ENCODE peak calls at places on chromosomes 11 and 22, in nine cellular contexts. S is sigmoid colon, I is tibial nerve, Y is A549, O is stomach, W is esophagus muscularis mucosa, Z is SK-N-SH, N is H1, B is transverse colon. T is an unnamed sample.

GRCh38 chr11:61065955-61066638 is 36.2 kb upstream of the CD5 start:
- DNase-seq in B (no peak), I (no peak), Y (no peak), N (no peak), O (no peak), S (peak; percentile 48), W (no peak), Z (no peak), T (no peak)

GRCh38 chr22:19430890-19431541 is 517 bp downstream of the HIRA start:
- DNase-seq in I (no peak), O (peak; percentile 65), W (no peak), S (no peak), Z (peak; percentile 62), N (peak; percentile 67), B (peak; percentile 79), Y (peak; percentile 11), T (peak; percentile 56)

GRCh38 chr11:32479291-32479690 is 44.0 kb upstream of the WT1 start:
- DNase-seq in I (no peak), S (no peak), Z (no peak), O (no peak), Y (no peak), N (no peak), W (no peak), B (no peak), T (no peak)

GRCh38 chr22:36731916-36732315 is 28.4 kb upstream of the CACNG2 start:
- DNase-seq in B (no peak), Z (no peak), I (no peak), S (peak; percentile 40), N (no peak), Y (no peak), O (no peak), W (no peak), T (no peak)

GRCh38 chr11:23205156-23205871 is 345.0 kb upstream of the CCDC179 start:
- DNase-seq in O (no peak), I (no peak), Z (no peak), S (no peak), B (no peak), Y (no peak), N (no peak), W (no peak), T (no peak)

GRCh38 chr22:50182176-50183081 is 3.3 kb upstream of the TRABD start:
- DNase-seq in O (peak; percentile 87), N (no peak), Z (no peak), B (peak; percentile 66), S (no peak), I (no peak), W (no peak), Y (no peak), T (peak; percentile 47)

GRCh38 chr22:39309364-39309861 is 10.0 kb downstream of the RPL3 start:
- DNase-seq in O (no peak), B (no peak), Z (no peak), S (no peak), I (no peak), Y (no peak), N (peak; percentile 81), W (no peak), T (no peak)

GRCh38 chr11:69449320-69450063 is 32.0 kb upstream of the LINC01488 start:
- DNase-seq in S (peak; percentile 80), N (no peak), I (no peak), Z (peak; percentile 90), B (no peak), O (peak; percentile 69), Y (no peak), W (no peak), T (peak; percentile 52)

GRCh38 chr11:18046116-18046777 is at the start of gene TPH1:
- DNase-seq in Z (peak; percentile 84), O (peak; percentile 74), W (no peak), S (no peak), I (no peak), B (peak; percentile 34), N (peak; percentile 75), Y (no peak), T (peak; percentile 73)

GRCh38 chr11:95512682-95513081 is 276.9 kb downstream of the FAM76B start:
- DNase-seq in W (peak; percentile 90), Z (no peak), I (peak; percentile 69), S (peak; percentile 89), B (peak; percentile 23), N (no peak), O (no peak), Y (peak; percentile 7), T (peak; percentile 67)

GRCh38 chr11:122253541-122254317 is 137.7 kb upstream of the BLID start:
- DNase-seq in S (no peak), I (no peak), Y (no peak), B (no peak), Z (no peak), N (no peak), O (no peak), W (no peak), T (no peak)

GRCh38 chr11:120009938-120010337 is 128.0 kb downstream of the TRIM29 start:
- DNase-seq in B (no peak), Y (no peak), O (no peak), Z (no peak), I (no peak), W (no peak), S (no peak), N (no peak), T (no peak)

GRCh38 chr11:67290801-67291200 is 1.7 kb downstream of the ANKRD13D start:
- DNase-seq in S (peak; percentile 71), Z (no peak), B (no peak), Y (no peak), W (no peak), I (no peak), O (no peak), N (no peak), T (no peak)

GRCh38 chr11:122045181-122045586 is 70.8 kb downstream of the BLID start:
- DNase-seq in I (no peak), N (no peak), Z (no peak), O (no peak), B (no peak), S (no peak), W (no peak), Y (no peak), T (no peak)

GRCh38 chr11:94147433-94147845 is 18.8 kb downstream of the PANX1 start:
- DNase-seq in Z (peak; percentile 32), O (no peak), S (no peak), W (no peak), B (no peak), N (no peak), I (no peak), Y (no peak), T (no peak)

GRCh38 chr11:116697011-116697410 is 75.8 kb downstream of the BUD13 start:
- DNase-seq in W (peak; percentile 72), S (no peak), Y (no peak), N (peak; percentile 43), Z (no peak), O (no peak), I (no peak), B (no peak), T (no peak)

GRCh38 chr11:119318240-119319135 is 1.6 kb upstream of the MCAM start:
- DNase-seq in O (no peak), Z (peak; percentile 47), I (no peak), S (peak; percentile 87), Y (no peak), N (no peak), B (peak; percentile 64), W (no peak), T (peak; percentile 40)

GRCh38 chr11:16981651-16982194 is 32.5 kb downstream of the PLEKHA7 start:
- DNase-seq in S (no peak), Y (no peak), Z (no peak), I (peak; percentile 36), W (no peak), N (no peak), O (peak; percentile 50), B (no peak), T (no peak)

GRCh38 chr11:16982256-16982671 is 31.9 kb downstream of the PLEKHA7 start:
- DNase-seq in I (no peak), N (no peak), Y (no peak), S (no peak), B (no peak), W (no peak), O (peak; percentile 53), Z (no peak), T (no peak)

GRCh38 chr11:16978021-16978370 is 36.2 kb downstream of the PLEKHA7 start:
- DNase-seq in W (no peak), O (no peak), Y (no peak), S (no peak), B (no peak), N (no peak), I (no peak), Z (no peak), T (no peak)

GRCh38 chr11:16977136-16978020 is 36.8 kb downstream of the PLEKHA7 start:
- DNase-seq in N (no peak), O (peak; percentile 46), Y (no peak), B (peak; percentile 47), Z (no peak), W (no peak), S (no peak), I (no peak), T (no peak)

GRCh38 chr11:16979708-16980622 is 34.2 kb downstream of the PLEKHA7 start:
- DNase-seq in N (no peak), S (no peak), W (no peak), Y (no peak), I (no peak), B (no peak), Z (no peak), O (no peak), T (no peak)
- H3K4me1 ChIP-seq in N (peaks cover 25% of the 10 kb centered on the region), S (no peaks in the 10 kb centered on the region), W (no peaks in the 10 kb centered on the region), Y (peaks cover 9% of the 10 kb centered on the region), I (peaks cover 39% of the 10 kb centered on the region), B (peaks cover 12% of the 10 kb centered on the region), Z (no peaks in the 10 kb centered on the region), O (peaks cover 86% of the 10 kb centered on the region), T (peaks cover 2% of the 10 kb centered on the region)

DNA sequence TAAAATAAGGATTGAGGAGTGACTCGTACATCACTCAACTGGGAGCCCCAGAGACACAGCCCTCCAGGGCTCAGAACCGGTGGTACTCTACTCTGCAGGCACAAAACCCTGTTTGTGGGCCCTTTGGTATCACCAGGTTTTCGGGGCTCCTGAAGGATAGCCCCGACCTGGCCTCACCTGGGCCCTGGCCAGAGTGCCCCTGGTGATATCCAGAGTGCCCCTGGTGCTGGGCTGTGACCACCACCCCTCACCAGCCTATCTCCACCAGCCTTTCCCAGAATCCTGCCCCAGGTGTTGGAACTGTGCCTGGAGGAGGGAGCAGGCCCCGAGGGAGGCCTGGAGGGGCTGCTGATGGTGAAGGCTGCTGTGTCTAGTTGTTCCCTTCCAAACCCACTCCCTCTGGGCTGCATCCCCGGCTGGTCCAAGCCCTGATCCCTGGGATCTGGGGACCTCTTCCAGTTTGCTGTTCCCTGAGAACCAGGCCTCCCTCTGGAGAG is 2.2 kb upstream of the GGT5 start:
- DNase-seq in W (no peak), B (no peak), Z (peak; percentile 23), N (no peak), O (no peak), Y (no peak), I (no peak), S (no peak), T (no peak)
- TF ChIP-seq EP300 in W (no peak), B (no peak), Z (no peak), N (no peak), O (no peak), Y (no peak), I (no peak), S (no peak), T (no peak)

GRCh38 chr11:27473017-27473406 is 422 bp upstream of the LGR4 start:
- DNase-seq in N (no peak), Y (no peak), B (no peak), S (no peak), O (no peak), W (no peak), Z (no peak), I (no peak), T (no peak)
- H3K4me3 ChIP-seq in N (peak overlapping the region; percentile 82), Y (peak overlapping the region; percentile 89), B (peak overlapping the region; percentile 93), S (peak overlapping the region; percentile 94), O (peak overlapping the region; percentile 92), W (peak overlapping the region; percentile 96), Z (peak overlapping the region; percentile 15), I (peak overlapping the region; percentile 74), T (peak overlapping the region; percentile 77)

GRCh38 chr11:9762531-9762930 is 98.7 kb downstream of the SWAP70 start:
- DNase-seq in N (no peak), S (no peak), B (no peak), I (no peak), O (no peak), Y (no peak), Z (no peak), W (no peak), T (no peak)
- H3K4me1 ChIP-seq in N (peaks cover 29% of the 10 kb centered on the region), S (peaks cover 39% of the 10 kb centered on the region), B (peaks cover 25% of the 10 kb centered on the region), I (peaks cover 25% of the 10 kb centered on the region), O (peaks cover 48% of the 10 kb centered on the region), Y (peaks cover 28% of the 10 kb centered on the region), Z (peaks cover 30% of the 10 kb centered on the region), W (peaks cover 44% of the 10 kb centered on the region), T (peaks cover 34% of the 10 kb centered on the region)